ENCODE peak calls at places on chromosomes 3 and 15, in four cellular contexts. One of them, this sample, is unnamed. For H3K36me3, the result is how much of the 10 kb centered on the place peaks cover.

GRCh38 chr3:30493912-30494311 is 112.5 kb upstream of the TGFBR2 start:
- DNase-seq in GM12878: no peak
- DNase-seq in HepG2: no peak
- DNase-seq in H1: no peak
- DNase-seq in this sample: no peak

GRCh38 chr3:155449613-155450267 is 156.3 kb upstream of the STRIT1 start:
- DNase-seq in GM12878: no peak
- DNase-seq in HepG2: no peak
- DNase-seq in H1: no peak
- DNase-seq in this sample: no peak

GRCh38 chr3:9776896-9777694 is 7.3 kb upstream of the CAMK1 start:
- DNase-seq in GM12878: no peak
- DNase-seq in HepG2: no peak
- DNase-seq in H1: no peak
- DNase-seq in this sample: no peak

GRCh38 chr15:87826119-87826730 is 430.3 kb downstream of the NTRK3 start:
- DNase-seq in GM12878: no peak
- DNase-seq in HepG2: no peak
- DNase-seq in H1: no peak
- DNase-seq in this sample: peak

GRCh38 chr3:53092942-53093341 is 37.3 kb downstream of the RFT1 start:
- DNase-seq in GM12878: no peak
- DNase-seq in HepG2: peak
- DNase-seq in H1: no peak
- DNase-seq in this sample: no peak

GRCh38 chr3:108124337-108125150 is 33.7 kb upstream of the CD47 start:
- DNase-seq in GM12878: peak
- DNase-seq in HepG2: no peak
- DNase-seq in H1: no peak
- DNase-seq in this sample: peak

GRCh38 chr3:13783556-13783955 is 96.3 kb downstream of the WNT7A start:
- DNase-seq in GM12878: no peak
- DNase-seq in HepG2: no peak
- DNase-seq in H1: no peak
- DNase-seq in this sample: no peak

GRCh38 chr15:99452728-99453643 is 112.8 kb upstream of the MEF2A start:
- DNase-seq in GM12878: peak
- DNase-seq in HepG2: peak
- DNase-seq in H1: no peak
- DNase-seq in this sample: no peak

GRCh38 chr3:76728411-76728810 is 311.5 kb upstream of the ROBO2 start:
- DNase-seq in GM12878: no peak
- DNase-seq in HepG2: no peak
- DNase-seq in H1: no peak
- DNase-seq in this sample: no peak

GRCh38 chr3:156665296-156665695 is 9.1 kb upstream of the TIPARP start:
- DNase-seq in GM12878: no peak
- DNase-seq in HepG2: no peak
- DNase-seq in H1: no peak
- DNase-seq in this sample: no peak

GRCh38 chr3:52128118-52128683 is 26.0 kb downstream of the POC1A start:
- DNase-seq in GM12878: no peak
- DNase-seq in HepG2: peak
- DNase-seq in H1: no peak
- DNase-seq in this sample: peak

GRCh38 chr3:153210116-153210515 is 48.1 kb downstream of the RAP2B start:
- DNase-seq in GM12878: no peak
- DNase-seq in HepG2: no peak
- DNase-seq in H1: no peak
- DNase-seq in this sample: peak

GRCh38 chr15:35271371-35272043 is 186.4 kb upstream of the NANOGP8 start:
- DNase-seq in GM12878: no peak
- DNase-seq in HepG2: no peak
- DNase-seq in H1: no peak
- DNase-seq in this sample: no peak

GRCh38 chr3:55988905-55989304 is 479.4 kb downstream of the ERC2 start:
- DNase-seq in GM12878: no peak
- DNase-seq in HepG2: no peak
- DNase-seq in H1: no peak
- DNase-seq in this sample: no peak

GRCh38 chr3:27993061-27993460 is 248.4 kb upstream of the CMC1 start:
- DNase-seq in GM12878: no peak
- DNase-seq in HepG2: no peak
- DNase-seq in H1: no peak
- DNase-seq in this sample: no peak

GRCh38 chr3:187706966-187707365 is 4.6 kb upstream of the RTP2 start:
- DNase-seq in GM12878: no peak
- DNase-seq in HepG2: no peak
- DNase-seq in H1: no peak
- DNase-seq in this sample: no peak

GRCh38 chr3:134366928-134367352 is 7.3 kb downstream of the AMOTL2 start:
- DNase-seq in GM12878: no peak
- DNase-seq in HepG2: peak
- DNase-seq in H1: no peak
- DNase-seq in this sample: no peak

GRCh38 chr15:88066758-88067157 is 189.8 kb downstream of the NTRK3 start:
- DNase-seq in GM12878: no peak
- DNase-seq in HepG2: no peak
- DNase-seq in H1: no peak
- DNase-seq in this sample: peak

GRCh38 chr3:196280689-196281463 is 6.7 kb downstream of the PCYT1A start:
- DNase-seq in GM12878: no peak
- DNase-seq in HepG2: no peak
- DNase-seq in H1: no peak
- DNase-seq in this sample: no peak

GRCh38 chr3:23746473-23746872 is 59.3 kb upstream of the UBE2E1 start:
- DNase-seq in GM12878: no peak
- DNase-seq in HepG2: no peak
- DNase-seq in H1: no peak
- DNase-seq in this sample: no peak

GRCh38 chr3:194622621-194623360 is 10.4 kb downstream of the TMEM44 start:
- DNase-seq in GM12878: no peak
- DNase-seq in HepG2: no peak
- DNase-seq in H1: no peak
- DNase-seq in this sample: no peak

GRCh38 chr3:64214002-64214696 is 11.1 kb downstream of the PRICKLE2 start:
- DNase-seq in GM12878: no peak
- DNase-seq in HepG2: no peak
- DNase-seq in H1: no peak
- DNase-seq in this sample: no peak

GRCh38 chr3:98482717-98483482 is 14.6 kb upstream of the OR5K2 start:
- DNase-seq in GM12878: no peak
- DNase-seq in HepG2: no peak
- DNase-seq in H1: no peak
- DNase-seq in this sample: no peak

GRCh38 chr3:74443102-74443501 is 171.4 kb downstream of the CNTN3 start:
- DNase-seq in GM12878: no peak
- DNase-seq in HepG2: no peak
- DNase-seq in H1: no peak
- DNase-seq in this sample: no peak

DNA sequence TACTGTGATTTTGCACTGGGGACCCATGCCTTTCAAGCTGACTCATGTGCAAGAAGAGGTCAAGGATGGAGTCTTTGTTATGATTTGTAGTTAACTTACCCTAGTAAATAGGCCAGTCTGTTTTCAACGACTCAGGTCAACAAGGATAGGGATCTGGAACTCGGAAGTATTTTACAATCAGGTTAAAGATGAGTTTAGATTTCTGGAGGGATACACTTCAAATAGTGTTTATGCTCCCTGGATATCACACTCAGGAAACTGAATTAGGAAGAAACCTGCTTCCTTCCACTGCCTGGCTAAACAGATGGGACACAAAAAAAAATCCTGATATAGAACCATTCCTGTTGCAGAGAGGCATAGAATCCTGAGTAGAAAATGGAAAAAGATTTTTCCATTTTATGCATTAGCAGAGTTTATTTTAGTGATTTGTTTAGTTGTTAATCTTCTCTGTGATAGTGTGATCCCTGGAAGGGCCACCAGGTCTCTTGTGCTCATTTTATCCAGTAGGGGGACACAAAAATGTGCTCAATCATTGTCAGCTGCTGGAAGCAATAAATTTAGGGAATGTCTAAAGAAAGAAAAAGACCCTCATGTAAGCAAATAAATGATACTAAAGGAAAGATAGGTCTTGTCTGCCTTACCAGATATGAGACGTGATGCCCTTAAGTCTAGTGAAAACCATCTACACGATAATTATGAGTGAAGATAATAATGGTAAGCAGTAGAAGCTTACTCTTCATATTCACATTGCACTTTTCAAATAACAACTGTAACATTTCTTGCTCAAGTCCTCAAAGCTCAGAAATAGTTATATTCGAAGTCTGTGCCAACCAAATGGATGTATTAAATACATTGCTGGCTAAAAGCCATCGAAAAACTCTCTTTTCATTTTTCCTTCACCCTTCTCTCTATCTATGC is 452.1 kb upstream of the KCNMB2 start:
- DNase-seq in GM12878: no peak
- DNase-seq in HepG2: peak
- DNase-seq in H1: no peak
- DNase-seq in this sample: peak
- TF ChIP-seq SUZ12 in GM12878: no peak
- TF ChIP-seq SUZ12 in HepG2: no peak
- TF ChIP-seq SUZ12 in H1: no peak
- TF ChIP-seq SUZ12 in this sample: no peak

DNA sequence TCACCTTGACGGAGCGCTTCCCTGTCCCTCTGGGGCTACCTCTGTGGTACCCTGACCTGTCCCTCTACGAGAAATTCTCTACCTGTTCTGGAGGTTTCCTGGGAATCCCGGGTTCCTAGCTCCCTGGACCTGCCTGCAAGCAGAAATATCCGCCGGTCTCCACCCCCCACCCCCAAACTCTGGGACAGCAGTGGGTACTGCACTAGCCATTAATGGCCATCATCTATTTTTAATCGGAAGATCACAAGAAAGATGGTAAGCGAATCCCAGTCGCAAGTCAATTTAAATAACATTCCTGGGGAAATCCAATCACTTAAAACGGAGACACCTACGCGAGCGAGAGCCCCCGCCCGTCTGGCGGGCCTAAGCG is 426 bp upstream of the C3orf80 start:
- DNase-seq in GM12878: no peak
- DNase-seq in HepG2: no peak
- DNase-seq in H1: no peak
- DNase-seq in this sample: no peak
- H3K9ac ChIP-seq in GM12878: no peak
- H3K9ac ChIP-seq in HepG2: no peak
- H3K9ac ChIP-seq in H1: no peak
- H3K9ac ChIP-seq in this sample: peak

DNA sequence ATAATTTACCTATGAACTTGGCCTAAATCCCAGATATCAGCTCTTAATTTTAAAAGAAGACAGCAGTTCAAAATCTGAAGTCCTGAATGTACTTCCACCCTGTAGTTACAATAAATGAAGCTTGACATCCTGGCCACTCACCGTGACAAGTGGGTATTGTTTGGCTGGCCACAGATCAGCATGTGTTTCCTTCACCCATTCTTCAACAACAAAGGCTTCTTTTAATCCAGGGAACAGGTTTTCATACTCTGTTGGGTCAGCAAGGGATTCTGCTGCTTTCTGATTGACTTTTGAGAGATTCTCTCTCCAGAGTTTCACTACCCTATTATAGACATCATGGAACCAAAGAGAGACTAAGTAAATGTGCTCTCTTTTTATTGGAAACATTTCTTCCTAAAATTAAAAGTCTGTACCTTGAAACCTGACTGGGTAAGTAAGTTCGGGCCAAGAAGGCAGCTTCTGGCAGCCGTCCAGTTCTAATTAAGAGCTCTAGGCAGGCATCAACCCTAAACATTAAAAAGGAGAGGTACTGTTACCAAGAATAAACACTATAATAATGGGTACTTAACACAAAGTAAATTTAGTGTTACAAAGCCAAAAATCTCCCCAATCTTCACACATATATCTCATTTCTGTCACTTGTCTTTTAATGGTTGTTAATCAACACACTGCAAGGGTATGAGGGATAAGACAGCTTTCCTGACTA is 15.2 kb downstream of the MRPS22 start:
- DNase-seq in GM12878: peak
- DNase-seq in HepG2: no peak
- DNase-seq in H1: no peak
- DNase-seq in this sample: no peak
- H3K36me3 ChIP-seq in GM12878: under half
- H3K36me3 ChIP-seq in HepG2: under half
- H3K36me3 ChIP-seq in H1: half or more
- H3K36me3 ChIP-seq in this sample: half or more

GRCh38 chr3:126308394-126309125 is 48.6 kb downstream of the KLF15 start:
- DNase-seq in GM12878: no peak
- DNase-seq in HepG2: no peak
- DNase-seq in H1: no peak
- DNase-seq in this sample: no peak
- TF ChIP-seq SUZ12 in GM12878: no peak
- TF ChIP-seq SUZ12 in HepG2: no peak
- TF ChIP-seq SUZ12 in H1: no peak
- TF ChIP-seq SUZ12 in this sample: no peak

GRCh38 chr15:39920510-39921273 is 626 bp upstream of the GPR176 start:
- DNase-seq in GM12878: peak
- DNase-seq in HepG2: peak
- DNase-seq in H1: no peak
- DNase-seq in this sample: no peak

GRCh38 chr15:39922450-39923092 is 2.5 kb upstream of the GPR176 start:
- DNase-seq in GM12878: no peak
- DNase-seq in HepG2: no peak
- DNase-seq in H1: no peak
- DNase-seq in this sample: no peak

GRCh38 chr15:39919396-39919739 is 698 bp downstream of the GPR176 start:
- DNase-seq in GM12878: no peak
- DNase-seq in HepG2: no peak
- DNase-seq in H1: no peak
- DNase-seq in this sample: no peak

GRCh38 chr15:39919740-39920509 is at the start of gene GPR176:
- DNase-seq in GM12878: no peak
- DNase-seq in HepG2: no peak
- DNase-seq in H1: no peak
- DNase-seq in this sample: no peak

DNA sequence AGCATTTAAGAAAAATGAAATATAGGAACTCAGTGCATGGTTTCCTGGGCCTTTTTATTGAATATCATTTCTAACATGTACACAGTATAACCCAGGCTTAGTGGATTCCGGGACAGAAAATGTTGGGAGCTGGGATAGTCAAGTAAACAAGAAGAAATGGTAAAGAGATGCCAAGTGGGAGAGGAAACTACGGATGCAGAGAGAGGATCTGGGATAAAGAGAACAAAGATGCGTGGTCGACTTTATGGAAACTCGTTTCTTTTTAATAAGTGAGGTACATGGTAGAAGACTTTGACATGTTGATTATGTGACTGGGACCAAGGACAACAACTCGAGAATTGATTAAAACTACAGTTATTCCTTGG is 1.2 kb upstream of the GPR176 start:
- DNase-seq in GM12878: no peak
- DNase-seq in HepG2: no peak
- DNase-seq in H1: no peak
- DNase-seq in this sample: no peak
- H3K9ac ChIP-seq in GM12878: peak
- H3K9ac ChIP-seq in HepG2: peak
- H3K9ac ChIP-seq in H1: no peak
- H3K9ac ChIP-seq in this sample: peak